ENCODE peak calls at places on chromosomes 16 and 17, in five cellular contexts. One of them, this sample, is unnamed.

GRCh38 chr17:64091116-64091515 is 38.8 kb downstream of the ERN1 start:
- DNase-seq in naive thymus-derived CD8-positive, alpha-beta T cell: no peak
- DNase-seq in LHCN-M2: no peak
- DNase-seq in C1 segment of cervical spinal cord: no peak
- DNase-seq in neuronal stem cell: no peak
- DNase-seq in this sample: no peak

GRCh38 chr17:19713901-19714361 is 2.5 kb downstream of the SLC47A2 start:
- DNase-seq in naive thymus-derived CD8-positive, alpha-beta T cell: no peak
- DNase-seq in LHCN-M2: no peak
- DNase-seq in C1 segment of cervical spinal cord: no peak
- DNase-seq in neuronal stem cell: no peak
- DNase-seq in this sample: no peak

GRCh38 chr16:81817789-81818304 is 38.8 kb downstream of the PLCG2 start:
- DNase-seq in naive thymus-derived CD8-positive, alpha-beta T cell: no peak
- DNase-seq in LHCN-M2: no peak
- DNase-seq in C1 segment of cervical spinal cord: no peak
- DNase-seq in neuronal stem cell: no peak
- DNase-seq in this sample: no peak

GRCh38 chr16:86181526-86181925 is 282.6 kb downstream of the IRF8 start:
- DNase-seq in naive thymus-derived CD8-positive, alpha-beta T cell: no peak
- DNase-seq in LHCN-M2: no peak
- DNase-seq in C1 segment of cervical spinal cord: no peak
- DNase-seq in neuronal stem cell: no peak
- DNase-seq in this sample: no peak

GRCh38 chr16:31472559-31473203 is 729 bp downstream of the TGFB1I1 start:
- DNase-seq in naive thymus-derived CD8-positive, alpha-beta T cell: no peak
- DNase-seq in LHCN-M2: peak
- DNase-seq in C1 segment of cervical spinal cord: no peak
- DNase-seq in neuronal stem cell: no peak
- DNase-seq in this sample: peak

GRCh38 chr17:14301761-14302401 is 1.0 kb downstream of the HS3ST3B1 start:
- DNase-seq in naive thymus-derived CD8-positive, alpha-beta T cell: peak
- DNase-seq in LHCN-M2: peak
- DNase-seq in C1 segment of cervical spinal cord: no peak
- DNase-seq in neuronal stem cell: no peak
- DNase-seq in this sample: no peak

GRCh38 chr16:15856901-15857778 is at the start of gene MYH11:
- DNase-seq in naive thymus-derived CD8-positive, alpha-beta T cell: no peak
- DNase-seq in LHCN-M2: no peak
- DNase-seq in C1 segment of cervical spinal cord: no peak
- DNase-seq in neuronal stem cell: peak
- DNase-seq in this sample: peak

GRCh38 chr17:48051706-48052486 is 3.7 kb downstream of the NFE2L1 start:
- DNase-seq in naive thymus-derived CD8-positive, alpha-beta T cell: no peak
- DNase-seq in LHCN-M2: peak
- DNase-seq in C1 segment of cervical spinal cord: peak
- DNase-seq in neuronal stem cell: no peak
- DNase-seq in this sample: no peak

GRCh38 chr17:1561420-1562177 is 993 bp downstream of the PITPNA start:
- DNase-seq in naive thymus-derived CD8-positive, alpha-beta T cell: peak
- DNase-seq in LHCN-M2: peak
- DNase-seq in C1 segment of cervical spinal cord: no peak
- DNase-seq in neuronal stem cell: no peak
- DNase-seq in this sample: peak

GRCh38 chr17:71975998-71976649 is 144.7 kb upstream of the SOX9 start:
- DNase-seq in naive thymus-derived CD8-positive, alpha-beta T cell: no peak
- DNase-seq in LHCN-M2: peak
- DNase-seq in C1 segment of cervical spinal cord: peak
- DNase-seq in neuronal stem cell: no peak
- DNase-seq in this sample: no peak

GRCh38 chr17:75231741-75232464 is 26.4 kb downstream of the NUP85 start:
- DNase-seq in naive thymus-derived CD8-positive, alpha-beta T cell: no peak
- DNase-seq in LHCN-M2: no peak
- DNase-seq in C1 segment of cervical spinal cord: no peak
- DNase-seq in neuronal stem cell: no peak
- DNase-seq in this sample: no peak

This sample was measured in nephron progenitor cell.